ENCODE peak calls at places on chromosomes 5 and 9, in six cellular contexts. B is cortex of kidney; S is stimulated activated CD8-positive, alpha-beta memory T cell treated with anti-CD3 and anti-CD28 coated beads, Interleukin-15, amount 100 ng/mL, for 24 hours; Y is A673; F is GM03348; R is GOT3. Z is an unnamed sample.
A peak's percentile ranks its signal among the peaks of the same experiment; 100 is the strongest.

GRCh38 chr5:180130876-180131740 is 59.5 kb upstream of the RNF130 start:
- DNase-seq in R (no peak), F (no peak), Y (no peak), S (no peak), B (no peak), Z (no peak)

GRCh38 chr5:65663804-65664521 is 39.1 kb downstream of the SHLD3 start:
- DNase-seq in S (no peak), R (no peak), Y (peak; percentile 13), F (peak; percentile 27), B (no peak), Z (no peak)

GRCh38 chr5:80703291-80703690 is 48.5 kb upstream of the DHFR start:
- DNase-seq in Y (no peak), S (no peak), R (no peak), F (no peak), B (no peak), Z (no peak)

GRCh38 chr5:87850843-87851242 is 417.8 kb downstream of the TMEM161B start:
- DNase-seq in R (no peak), B (no peak), F (no peak), S (no peak), Y (no peak), Z (no peak)

GRCh38 chr5:177496111-177497010 is 1.0 kb downstream of the PDLIM7 start:
- DNase-seq in R (peak; percentile 65), S (no peak), B (no peak), Y (peak; percentile 58), F (peak; percentile 92), Z (peak; percentile 74)

GRCh38 chr9:20358201-20358600 is 264.1 kb downstream of the MLLT3 start:
- DNase-seq in R (no peak), Y (no peak), S (no peak), F (no peak), B (no peak), Z (no peak)

GRCh38 chr5:175378444-175379028 is 65.4 kb downstream of the DRD1 start:
- DNase-seq in S (no peak), Y (peak; percentile 96), R (no peak), B (no peak), F (no peak), Z (no peak)

GRCh38 chr5:89844548-89844947 is 565.0 kb downstream of the CETN3 start:
- DNase-seq in F (no peak), B (no peak), R (no peak), S (no peak), Y (no peak), Z (no peak)

GRCh38 chr5:72402959-72403628 is 82.9 kb downstream of the PTCD2 start:
- DNase-seq in R (no peak), B (no peak), S (no peak), Y (peak; percentile 21), F (no peak), Z (no peak)

GRCh38 chr9:101628173-101628572 is 33.4 kb upstream of the PPP3R2 start:
- DNase-seq in F (peak; percentile 26), B (no peak), Y (peak; percentile 9), S (no peak), R (no peak), Z (no peak)

GRCh38 chr5:132746592-132747063 is 598 bp upstream of the CCNI2 start:
- DNase-seq in S (no peak), F (no peak), R (no peak), Y (peak; percentile 32), B (no peak), Z (no peak)

GRCh38 chr9:136539427-136540412 is 6.1 kb downstream of the NOTCH1 start:
- DNase-seq in Y (no peak), B (no peak), S (peak; percentile 65), R (no peak), F (no peak), Z (peak; percentile 100)

GRCh38 chr9:98097836-98098235 is 21.2 kb downstream of the TRIM14 start:
- DNase-seq in F (no peak), R (no peak), Y (no peak), B (no peak), S (no peak), Z (no peak)

GRCh38 chr5:102049517-102049916 is 246.6 kb downstream of the SLCO4C1 start:
- DNase-seq in R (no peak), Y (peak; percentile 34), B (no peak), S (no peak), F (no peak), Z (no peak)

GRCh38 chr5:135039526-135040296 is 5.7 kb upstream of the PITX1 start:
- DNase-seq in B (no peak), S (no peak), R (no peak), F (peak; percentile 38), Y (no peak), Z (no peak)

GRCh38 chr9:111258209-111258877 is 71.7 kb downstream of the OR2K2 start:
- DNase-seq in S (no peak), Y (no peak), B (no peak), F (no peak), R (no peak), Z (no peak)

GRCh38 chr9:69671291-69671903 is 774 bp downstream of the APBA1 start:
- DNase-seq in B (no peak), F (no peak), Y (no peak), S (no peak), R (no peak), Z (peak; percentile 26)